ENCODE peak calls at places on chromosome 16, in four cellular contexts. One of them, this sample, is unnamed.

GRCh38 chr16:89375686-89376085 is 114.7 kb downstream of the ANKRD11 start:
- DNase-seq in activated T-helper 9 cell treated with anti-CD3 and anti-CD28 coated beads, Interleukin-2, amount 50 U/mL, for 16 hours: no peak
- DNase-seq in M059J: peak
- DNase-seq in fibroblast of lung: no peak
- DNase-seq in this sample: no peak

GRCh38 chr16:12544477-12545291 is 259.0 kb downstream of the CPPED1 start:
- DNase-seq in activated T-helper 9 cell treated with anti-CD3 and anti-CD28 coated beads, Interleukin-2, amount 50 U/mL, for 16 hours: no peak
- DNase-seq in M059J: peak
- DNase-seq in fibroblast of lung: no peak
- DNase-seq in this sample: no peak

GRCh38 chr16:28210979-28211505 is 723 bp downstream of the XPO6 start:
- DNase-seq in activated T-helper 9 cell treated with anti-CD3 and anti-CD28 coated beads, Interleukin-2, amount 50 U/mL, for 16 hours: peak
- DNase-seq in M059J: peak
- DNase-seq in fibroblast of lung: peak
- DNase-seq in this sample: peak

GRCh38 chr16:57723170-57723569 is 12.4 kb upstream of the KATNB1 start:
- DNase-seq in activated T-helper 9 cell treated with anti-CD3 and anti-CD28 coated beads, Interleukin-2, amount 50 U/mL, for 16 hours: no peak
- DNase-seq in M059J: peak
- DNase-seq in fibroblast of lung: no peak
- DNase-seq in this sample: peak

GRCh38 chr16:47136101-47136820 is 7.5 kb downstream of the NETO2 start:
- DNase-seq in activated T-helper 9 cell treated with anti-CD3 and anti-CD28 coated beads, Interleukin-2, amount 50 U/mL, for 16 hours: no peak
- DNase-seq in M059J: peak
- DNase-seq in fibroblast of lung: no peak
- DNase-seq in this sample: peak

GRCh38 chr16:2022723-2023097 is 3.1 kb downstream of the NPW start:
- DNase-seq in activated T-helper 9 cell treated with anti-CD3 and anti-CD28 coated beads, Interleukin-2, amount 50 U/mL, for 16 hours: no peak
- DNase-seq in M059J: peak
- DNase-seq in fibroblast of lung: peak
- DNase-seq in this sample: peak

GRCh38 chr16:82263456-82264159 is 93.6 kb upstream of the MPHOSPH6 start:
- DNase-seq in activated T-helper 9 cell treated with anti-CD3 and anti-CD28 coated beads, Interleukin-2, amount 50 U/mL, for 16 hours: peak
- DNase-seq in M059J: peak
- DNase-seq in fibroblast of lung: peak
- DNase-seq in this sample: peak

GRCh38 chr16:23362460-23363317 is 60.6 kb downstream of the SCNN1B start:
- DNase-seq in activated T-helper 9 cell treated with anti-CD3 and anti-CD28 coated beads, Interleukin-2, amount 50 U/mL, for 16 hours: no peak
- DNase-seq in M059J: peak
- DNase-seq in fibroblast of lung: no peak
- DNase-seq in this sample: no peak

GRCh38 chr16:87464691-87465300 is 28.0 kb downstream of the ZCCHC14 start:
- DNase-seq in activated T-helper 9 cell treated with anti-CD3 and anti-CD28 coated beads, Interleukin-2, amount 50 U/mL, for 16 hours: peak
- DNase-seq in M059J: peak
- DNase-seq in fibroblast of lung: peak
- DNase-seq in this sample: peak

GRCh38 chr16:85139888-85140339 is 27.6 kb upstream of the CIBAR2 start:
- DNase-seq in activated T-helper 9 cell treated with anti-CD3 and anti-CD28 coated beads, Interleukin-2, amount 50 U/mL, for 16 hours: no peak
- DNase-seq in M059J: no peak
- DNase-seq in fibroblast of lung: no peak
- DNase-seq in this sample: no peak

GRCh38 chr16:13988038-13988437 is 68.1 kb downstream of the ERCC4 start:
- DNase-seq in activated T-helper 9 cell treated with anti-CD3 and anti-CD28 coated beads, Interleukin-2, amount 50 U/mL, for 16 hours: no peak
- DNase-seq in M059J: no peak
- DNase-seq in fibroblast of lung: no peak
- DNase-seq in this sample: no peak

GRCh38 chr16:31052131-31052530 is 18.8 kb downstream of the STX4 start:
- DNase-seq in activated T-helper 9 cell treated with anti-CD3 and anti-CD28 coated beads, Interleukin-2, amount 50 U/mL, for 16 hours: no peak
- DNase-seq in M059J: peak
- DNase-seq in fibroblast of lung: peak
- DNase-seq in this sample: peak

GRCh38 chr16:87416826-87417471 is 24.8 kb downstream of the MAP1LC3B start:
- DNase-seq in activated T-helper 9 cell treated with anti-CD3 and anti-CD28 coated beads, Interleukin-2, amount 50 U/mL, for 16 hours: no peak
- DNase-seq in M059J: peak
- DNase-seq in fibroblast of lung: peak
- DNase-seq in this sample: peak

GRCh38 chr16:25713785-25714570 is 22.2 kb downstream of the HS3ST4 start:
- DNase-seq in activated T-helper 9 cell treated with anti-CD3 and anti-CD28 coated beads, Interleukin-2, amount 50 U/mL, for 16 hours: no peak
- DNase-seq in M059J: peak
- DNase-seq in fibroblast of lung: no peak
- DNase-seq in this sample: no peak

GRCh38 chr16:61862756-61863155 is 173.5 kb downstream of the CDH8 start:
- DNase-seq in activated T-helper 9 cell treated with anti-CD3 and anti-CD28 coated beads, Interleukin-2, amount 50 U/mL, for 16 hours: no peak
- DNase-seq in M059J: no peak
- DNase-seq in fibroblast of lung: no peak
- DNase-seq in this sample: no peak

GRCh38 chr16:3138823-3139426 is 4.1 kb downstream of the ZNF213 start:
- DNase-seq in activated T-helper 9 cell treated with anti-CD3 and anti-CD28 coated beads, Interleukin-2, amount 50 U/mL, for 16 hours: no peak
- DNase-seq in M059J: no peak
- DNase-seq in fibroblast of lung: no peak
- DNase-seq in this sample: no peak

GRCh38 chr16:77469639-77470038 is 34.8 kb upstream of the ADAMTS18 start:
- DNase-seq in activated T-helper 9 cell treated with anti-CD3 and anti-CD28 coated beads, Interleukin-2, amount 50 U/mL, for 16 hours: no peak
- DNase-seq in M059J: no peak
- DNase-seq in fibroblast of lung: no peak
- DNase-seq in this sample: no peak

GRCh38 chr16:26344976-26345375 is 653.2 kb downstream of the HS3ST4 start:
- DNase-seq in activated T-helper 9 cell treated with anti-CD3 and anti-CD28 coated beads, Interleukin-2, amount 50 U/mL, for 16 hours: no peak
- DNase-seq in M059J: no peak
- DNase-seq in fibroblast of lung: no peak
- DNase-seq in this sample: no peak

GRCh38 chr16:1057252-1057932 is 15.2 kb upstream of the SSTR5 start:
- DNase-seq in activated T-helper 9 cell treated with anti-CD3 and anti-CD28 coated beads, Interleukin-2, amount 50 U/mL, for 16 hours: peak
- DNase-seq in M059J: no peak
- DNase-seq in fibroblast of lung: no peak
- DNase-seq in this sample: no peak

GRCh38 chr16:78461496-78461938 is 362.1 kb downstream of the WWOX start:
- DNase-seq in activated T-helper 9 cell treated with anti-CD3 and anti-CD28 coated beads, Interleukin-2, amount 50 U/mL, for 16 hours: no peak
- DNase-seq in M059J: no peak
- DNase-seq in fibroblast of lung: peak
- DNase-seq in this sample: no peak

GRCh38 chr16:71311553-71312158 is 22.5 kb upstream of the CMTR2 start:
- DNase-seq in activated T-helper 9 cell treated with anti-CD3 and anti-CD28 coated beads, Interleukin-2, amount 50 U/mL, for 16 hours: no peak
- DNase-seq in M059J: peak
- DNase-seq in fibroblast of lung: peak
- DNase-seq in this sample: no peak

GRCh38 chr16:51110618-51111234 is 40.3 kb downstream of the SALL1 start:
- DNase-seq in activated T-helper 9 cell treated with anti-CD3 and anti-CD28 coated beads, Interleukin-2, amount 50 U/mL, for 16 hours: no peak
- DNase-seq in M059J: no peak
- DNase-seq in fibroblast of lung: no peak
- DNase-seq in this sample: no peak

GRCh38 chr16:25868041-25868600 is 176.4 kb downstream of the HS3ST4 start:
- DNase-seq in activated T-helper 9 cell treated with anti-CD3 and anti-CD28 coated beads, Interleukin-2, amount 50 U/mL, for 16 hours: no peak
- DNase-seq in M059J: no peak
- DNase-seq in fibroblast of lung: no peak
- DNase-seq in this sample: no peak

GRCh38 chr16:35306915-35307314 is 1847.5 kb downstream of the TP53TG3F start:
- DNase-seq in activated T-helper 9 cell treated with anti-CD3 and anti-CD28 coated beads, Interleukin-2, amount 50 U/mL, for 16 hours: no peak
- DNase-seq in M059J: no peak
- DNase-seq in fibroblast of lung: no peak
- DNase-seq in this sample: no peak

GRCh38 chr16:84498859-84499620 is 5.4 kb downstream of the MEAK7 start:
- DNase-seq in activated T-helper 9 cell treated with anti-CD3 and anti-CD28 coated beads, Interleukin-2, amount 50 U/mL, for 16 hours: no peak
- DNase-seq in M059J: peak
- DNase-seq in fibroblast of lung: no peak
- DNase-seq in this sample: no peak

GRCh38 chr16:23587726-23588125 is 8.4 kb downstream of the NDUFAB1 start:
- DNase-seq in activated T-helper 9 cell treated with anti-CD3 and anti-CD28 coated beads, Interleukin-2, amount 50 U/mL, for 16 hours: no peak
- DNase-seq in M059J: peak
- DNase-seq in fibroblast of lung: peak
- DNase-seq in this sample: peak

GRCh38 chr16:53625221-53625620 is 78.4 kb downstream of the RPGRIP1L start:
- DNase-seq in activated T-helper 9 cell treated with anti-CD3 and anti-CD28 coated beads, Interleukin-2, amount 50 U/mL, for 16 hours: no peak
- DNase-seq in M059J: no peak
- DNase-seq in fibroblast of lung: no peak
- DNase-seq in this sample: no peak

GRCh38 chr16:24988593-24989338 is 26.4 kb downstream of the ARHGAP17 start:
- DNase-seq in activated T-helper 9 cell treated with anti-CD3 and anti-CD28 coated beads, Interleukin-2, amount 50 U/mL, for 16 hours: no peak
- DNase-seq in M059J: peak
- DNase-seq in fibroblast of lung: peak
- DNase-seq in this sample: peak

GRCh38 chr16:75288596-75289120 is 37.2 kb upstream of the BCAR1 start:
- DNase-seq in activated T-helper 9 cell treated with anti-CD3 and anti-CD28 coated beads, Interleukin-2, amount 50 U/mL, for 16 hours: no peak
- DNase-seq in M059J: no peak
- DNase-seq in fibroblast of lung: no peak
- DNase-seq in this sample: no peak

GRCh38 chr16:20904507-20905079 is 4.0 kb downstream of the LYRM1 start:
- DNase-seq in activated T-helper 9 cell treated with anti-CD3 and anti-CD28 coated beads, Interleukin-2, amount 50 U/mL, for 16 hours: no peak
- DNase-seq in M059J: peak
- DNase-seq in fibroblast of lung: peak
- DNase-seq in this sample: peak

GRCh38 chr16:72836985-72837384 is 210.9 kb downstream of the ZFHX3 start:
- DNase-seq in activated T-helper 9 cell treated with anti-CD3 and anti-CD28 coated beads, Interleukin-2, amount 50 U/mL, for 16 hours: no peak
- DNase-seq in M059J: no peak
- DNase-seq in fibroblast of lung: no peak
- DNase-seq in this sample: no peak

GRCh38 chr16:83929811-83930555 is 23.1 kb upstream of the OSGIN1 start:
- DNase-seq in activated T-helper 9 cell treated with anti-CD3 and anti-CD28 coated beads, Interleukin-2, amount 50 U/mL, for 16 hours: no peak
- DNase-seq in M059J: no peak
- DNase-seq in fibroblast of lung: no peak
- DNase-seq in this sample: no peak

This sample was measured in EL.